ENCODE peak calls at places on chromosome 2, in six cellular contexts. M is activated gamma-delta T cell treated with Interleukin-2 at 50 U/mL for 16 hours; F is activated CD4-positive, alpha-beta T cell treated with anti-CD3 and anti-CD28 coated beads, Interleukin-2, amount 50 U/mL, for 1 hour; X is CD4-positive, alpha-beta memory T cell; H is kidney; K is body of pancreas. J is an unnamed sample.

GRCh38 chr2:160293401-160293911 is 93.4 kb upstream of the ITGB6 start:
- DNase-seq in K (no peak), X (no peak), F (no peak), H (peak; percentile 47), M (no peak), J (no peak)

GRCh38 chr2:169082995-169083394 is 13.6 kb downstream of the DHRS9 start:
- DNase-seq in K (no peak), H (no peak), X (no peak), M (no peak), F (no peak), J (no peak)

GRCh38 chr2:233922471-233922870 is 5.3 kb downstream of the TRPM8 start:
- DNase-seq in X (no peak), F (no peak), M (no peak), K (no peak), H (no peak), J (no peak)

GRCh38 chr2:98569197-98569793 is 39.0 kb downstream of the COA5 start:
- DNase-seq in H (no peak), K (peak; percentile 61), X (peak; percentile 53), M (peak; percentile 75), F (peak; percentile 76), J (peak; percentile 54)

GRCh38 chr2:68987051-68987503 is 12.6 kb downstream of the GKN1 start:
- DNase-seq in F (no peak), H (no peak), K (no peak), X (no peak), M (no peak), J (no peak)

GRCh38 chr2:128799284-128799552 is 480.6 kb upstream of the HS6ST1 start:
- DNase-seq in F (no peak), M (no peak), K (no peak), H (no peak), X (no peak), J (no peak)

GRCh38 chr2:174585111-174585510 is 12.5 kb downstream of the WIPF1 start:
- DNase-seq in M (no peak), H (no peak), K (peak; percentile 19), X (no peak), F (no peak), J (no peak)

GRCh38 chr2:43391877-43392214 is 165.4 kb upstream of the ZFP36L2 start:
- DNase-seq in F (no peak), K (no peak), M (no peak), H (no peak), X (no peak), J (no peak)

GRCh38 chr2:97743913-97744312 is 30.5 kb downstream of the ZAP70 start:
- DNase-seq in X (no peak), H (no peak), K (no peak), F (no peak), M (no peak), J (no peak)

GRCh38 chr2:96906719-96907404 is 37.0 kb upstream of the SEMA4C start:
- DNase-seq in H (no peak), F (no peak), M (no peak), X (no peak), K (no peak), J (no peak)

GRCh38 chr2:169221745-169222369 is 140.5 kb downstream of the LRP2 start:
- DNase-seq in H (no peak), F (no peak), K (no peak), M (no peak), X (no peak), J (no peak)

GRCh38 chr2:101011152-101011551 is 9.1 kb downstream of the RPL31 start:
- DNase-seq in K (peak; percentile 8), H (no peak), X (no peak), M (no peak), F (no peak), J (no peak)

GRCh38 chr2:17163628-17164027 is 354.6 kb downstream of the RAD51AP2 start:
- DNase-seq in X (no peak), K (no peak), M (no peak), H (no peak), F (no peak), J (no peak)

GRCh38 chr2:10478298-10478625 is 30.1 kb upstream of the ODC1 start:
- DNase-seq in H (no peak), K (no peak), X (no peak), M (no peak), F (no peak), J (no peak)

GRCh38 chr2:217065695-217066405 is 206.0 kb upstream of the TNP1 start:
- DNase-seq in X (no peak), M (no peak), F (no peak), K (no peak), H (no peak), J (no peak)

GRCh38 chr2:239692348-239692747 is 291.5 kb upstream of the HDAC4 start:
- DNase-seq in K (peak; percentile 77), F (no peak), X (no peak), M (no peak), H (no peak), J (no peak)

GRCh38 chr2:19033240-19033639 is 325.2 kb downstream of the OSR1 start:
- DNase-seq in K (no peak), F (no peak), X (no peak), M (no peak), H (no peak), J (no peak)

GRCh38 chr2:150889141-150889540 is 372.5 kb downstream of the RBM43 start:
- DNase-seq in K (no peak), F (no peak), H (no peak), M (no peak), X (no peak), J (no peak)

GRCh38 chr2:137706786-137707613 is 257.3 kb upstream of the HNMT start:
- DNase-seq in H (peak; percentile 55), X (no peak), M (no peak), K (peak; percentile 5), F (no peak), J (no peak)

GRCh38 chr2:132656213-132656612 is 13.8 kb downstream of the LYPD1 start:
- DNase-seq in X (no peak), K (no peak), F (no peak), H (no peak), M (no peak), J (no peak)

GRCh38 chr2:235055891-235056516 is 104.2 kb downstream of the SH3BP4 start:
- DNase-seq in H (no peak), X (no peak), M (no peak), K (peak; percentile 71), F (no peak), J (no peak)

GRCh38 chr2:237320801-237321563 is 93.0 kb downstream of the COL6A3 start:
- DNase-seq in M (no peak), F (no peak), H (no peak), K (peak; percentile 35), X (no peak), J (no peak)

GRCh38 chr2:65035544-65035943 is 20.7 kb upstream of the CEP68 start:
- DNase-seq in F (no peak), H (no peak), M (no peak), K (no peak), X (no peak), J (no peak)

GRCh38 chr2:80830891-80831290 is 526.3 kb upstream of the LRRTM1 start:
- DNase-seq in F (no peak), K (no peak), H (no peak), X (no peak), M (no peak), J (no peak)

GRCh38 chr2:150271952-150272351 is 215.5 kb downstream of the RND3 start:
- DNase-seq in X (no peak), F (no peak), M (no peak), H (no peak), K (no peak), J (no peak)

GRCh38 chr2:220930542-220931076 is 641.5 kb downstream of the EPHA4 start:
- DNase-seq in H (no peak), M (no peak), F (no peak), K (no peak), X (no peak), J (no peak)

GRCh38 chr2:172293952-172294351 is 133.4 kb upstream of the ITGA6 start:
- DNase-seq in M (no peak), K (peak; percentile 76), F (no peak), H (peak; percentile 73), X (no peak), J (no peak)

GRCh38 chr2:178152033-178152432 is 39.8 kb downstream of the RBM45 start:
- DNase-seq in M (no peak), X (no peak), H (no peak), K (peak; percentile 15), F (no peak), J (no peak)

GRCh38 chr2:64119369-64119768 is 24.9 kb downstream of the PELI1 start:
- DNase-seq in H (no peak), M (no peak), F (no peak), X (no peak), K (no peak), J (no peak)

GRCh38 chr2:216516730-216517350 is 18.2 kb downstream of the RPL37A start:
- DNase-seq in K (no peak), M (no peak), H (no peak), F (no peak), X (no peak), J (no peak)

GRCh38 chr2:23537991-23538390 is 153.0 kb downstream of the KLHL29 start:
- DNase-seq in H (no peak), F (no peak), K (no peak), X (no peak), M (no peak), J (no peak)

GRCh38 chr2:178819992-178820391 is 12.8 kb upstream of the TTN start:
- DNase-seq in X (peak; percentile 2), K (no peak), H (no peak), F (no peak), M (no peak), J (no peak)

GRCh38 chr2:28752608-28752984 is 966 bp downstream of the PPP1CB start:
- DNase-seq in M (no peak), K (no peak), X (no peak), H (no peak), F (no peak), J (no peak)

GRCh38 chr2:225501022-225501421 is 101.5 kb downstream of the NYAP2 start:
- DNase-seq in F (no peak), H (no peak), K (no peak), M (no peak), X (no peak), J (no peak)

GRCh38 chr2:26757873-26758789 is 6.0 kb upstream of the SLC35F6 start:
- DNase-seq in F (no peak), H (no peak), M (no peak), X (no peak), K (peak; percentile 22), J (no peak)

GRCh38 chr2:111168528-111168929 is 47.8 kb downstream of the BCL2L11 start:
- DNase-seq in M (peak; percentile 52), K (peak; percentile 78), X (peak; percentile 3), H (no peak), F (peak; percentile 20), J (no peak)

GRCh38 chr2:130728549-130729310 is at the start of gene GPR148:
- DNase-seq in H (no peak), K (no peak), X (peak; percentile 23), F (no peak), M (no peak), J (peak; percentile 8)

GRCh38 chr2:213234641-213235040 is 49.6 kb upstream of the SPAG16 start:
- DNase-seq in K (no peak), H (no peak), F (no peak), X (no peak), M (no peak), J (no peak)

J was measured in B cell.